ENCODE peak calls at places on chromosomes 12 and 14, in five cellular contexts. H is T follicular helper cell, A is neural crest cell, R is GM23248, I is fibroblast of the conjunctiva. C is an unnamed sample.

GRCh38 chr14:101937926-101938767 is 26.2 kb upstream of the DYNC1H1 start:
- DNase-seq in R (no peak), H (no peak), A (no peak), I (no peak), C (no peak)

GRCh38 chr14:73700325-73700724 is 13.9 kb downstream of the PNMA1 start:
- DNase-seq in I (no peak), A (no peak), R (no peak), H (no peak), C (no peak)

GRCh38 chr14:21233457-21234076 is 35.7 kb downstream of the HNRNPC start:
- DNase-seq in H (no peak), R (peak), I (no peak), A (no peak), C (no peak)

GRCh38 chr14:25537846-25538455 is 488.0 kb upstream of the STXBP6 start:
- DNase-seq in I (no peak), R (peak), A (peak), H (no peak), C (peak)

GRCh38 chr12:52748578-52748977 is 28.6 kb downstream of the KRT76 start:
- DNase-seq in A (no peak), I (no peak), R (no peak), H (no peak), C (no peak)

GRCh38 chr14:52023518-52023917 is 34.2 kb downstream of the RTRAF start:
- DNase-seq in A (no peak), I (peak), H (no peak), R (peak), C (no peak)

GRCh38 chr12:12086331-12086730 is 15.6 kb downstream of the BCL2L14 start:
- DNase-seq in A (no peak), R (no peak), H (no peak), I (no peak), C (no peak)

GRCh38 chr12:112199136-112199535 is 73.8 kb downstream of the TRAFD1 start:
- DNase-seq in A (no peak), I (no peak), R (no peak), H (no peak), C (no peak)

GRCh38 chr14:102140750-102141145 is 1.1 kb downstream of the WDR20 start:
- DNase-seq in R (no peak), H (no peak), I (no peak), A (no peak), C (no peak)

GRCh38 chr12:121811434-121812319 is 7.9 kb downstream of the SETD1B start:
- DNase-seq in A (peak), H (no peak), I (no peak), R (peak), C (no peak)